ENCODE peak calls at places on chromosome 11, in seven cellular contexts. A, Q, D, O, K, L and V are unnamed samples.

GRCh38 chr11:78310500-78310909 is 107.1 kb downstream of the GAB2 start:
- DNase-seq in A (no peak), K (peak), Q (peak), O (no peak), D (no peak), L (peak), V (peak)

GRCh38 chr11:18367431-18367830 is 26.9 kb upstream of the LDHA start:
- DNase-seq in O (no peak), D (no peak), A (peak), Q (peak), K (no peak), L (no peak), V (no peak)

GRCh38 chr11:76599041-76600013 is 71.2 kb downstream of the LRRC32 start:
- DNase-seq in A (peak), K (no peak), L (no peak), D (no peak), Q (peak), O (no peak), V (no peak)

GRCh38 chr11:112590778-112591177 is 330.1 kb upstream of the PLET1 start:
- DNase-seq in L (no peak), K (no peak), O (no peak), D (no peak), A (no peak), Q (no peak), V (no peak)

GRCh38 chr11:36292311-36292722 is 3.1 kb upstream of the COMMD9 start:
- DNase-seq in O (no peak), L (no peak), Q (peak), D (peak), A (no peak), K (no peak), V (peak)

GRCh38 chr11:72764503-72764902 is 12.3 kb upstream of the ARAP1 start:
- DNase-seq in O (no peak), D (peak), Q (no peak), K (no peak), L (no peak), A (no peak), V (no peak)

GRCh38 chr11:67006029-67006884 is 16.7 kb upstream of the SYT12 start:
- DNase-seq in O (no peak), Q (no peak), K (no peak), L (no peak), A (no peak), D (peak), V (no peak)

GRCh38 chr11:127191689-127192088 is 191.1 kb upstream of the KIRREL3 start:
- DNase-seq in Q (no peak), O (no peak), A (no peak), L (no peak), D (no peak), K (no peak), V (no peak)

GRCh38 chr11:116736763-116737162 is 36.0 kb downstream of the BUD13 start:
- DNase-seq in Q (peak), O (no peak), K (no peak), L (no peak), D (no peak), A (no peak), V (no peak)

GRCh38 chr11:134554106-134554505 is 142.1 kb upstream of the B3GAT1 start:
- DNase-seq in L (no peak), K (no peak), Q (no peak), O (no peak), D (no peak), A (peak), V (no peak)

GRCh38 chr11:13669544-13670488 is 1.3 kb downstream of the FAR1 start:
- DNase-seq in O (no peak), A (no peak), Q (no peak), L (no peak), D (no peak), K (no peak), V (peak)

GRCh38 chr11:75087319-75088055 is 9.2 kb downstream of the OR2AT4 start:
- DNase-seq in A (no peak), L (no peak), D (no peak), O (no peak), Q (no peak), K (no peak), V (no peak)

GRCh38 chr11:12435264-12435663 is 57.9 kb downstream of the PARVA start:
- DNase-seq in K (no peak), A (no peak), D (no peak), L (no peak), Q (no peak), O (no peak), V (no peak)

GRCh38 chr11:86785576-86785975 is 14.8 kb upstream of the PRSS23 start:
- DNase-seq in O (no peak), K (no peak), D (no peak), A (no peak), L (no peak), Q (no peak), V (no peak)

GRCh38 chr11:125075900-125076317 is 12.8 kb downstream of the SLC37A2 start:
- DNase-seq in K (no peak), L (no peak), D (no peak), O (no peak), A (no peak), Q (no peak), V (no peak)

GRCh38 chr11:1650034-1650917 is 20.7 kb downstream of the KRTAP5-5 start:
- DNase-seq in A (no peak), L (no peak), O (no peak), D (no peak), K (peak), Q (no peak), V (no peak)

GRCh38 chr11:76151561-76152085 is 54.7 kb downstream of the WNT11 start:
- DNase-seq in K (no peak), A (no peak), Q (no peak), O (no peak), D (no peak), L (no peak), V (no peak)

GRCh38 chr11:122202951-122203456 is 87.0 kb upstream of the BLID start:
- DNase-seq in K (peak), A (peak), D (peak), O (peak), Q (peak), L (no peak), V (peak)

GRCh38 chr11:11937957-11938356 is 70.5 kb downstream of the DKK3 start:
- DNase-seq in K (no peak), O (no peak), Q (no peak), A (no peak), D (no peak), L (no peak), V (no peak)

GRCh38 chr11:843086-843704 is 543 bp downstream of the TSPAN4 start:
- DNase-seq in K (no peak), O (no peak), Q (no peak), L (no peak), D (no peak), A (no peak), V (no peak)

GRCh38 chr11:72238040-72238450 is 5.9 kb downstream of the PHOX2A start:
- DNase-seq in Q (peak), K (no peak), L (no peak), A (no peak), D (peak), O (peak), V (peak)

GRCh38 chr11:18768472-18768901 is 23.1 kb downstream of the PTPN5 start:
- DNase-seq in Q (no peak), D (no peak), O (no peak), L (no peak), K (peak), A (no peak), V (peak)

GRCh38 chr11:112128483-112129121 is 35.3 kb downstream of the IL18 start:
- DNase-seq in A (no peak), O (no peak), Q (peak), L (no peak), K (peak), D (no peak), V (no peak)

GRCh38 chr11:17887779-17888178 is 125.1 kb downstream of the SERGEF start:
- DNase-seq in L (no peak), O (no peak), K (no peak), D (peak), A (no peak), Q (no peak), V (no peak)

GRCh38 chr11:10518123-10518522 is 22.9 kb downstream of the RNF141 start:
- DNase-seq in A (no peak), L (no peak), O (no peak), K (no peak), Q (no peak), D (no peak), V (no peak)

GRCh38 chr11:74896311-74896710 is 52.6 kb downstream of the XRRA1 start:
- DNase-seq in D (no peak), A (no peak), K (no peak), O (no peak), L (no peak), Q (no peak), V (no peak)

GRCh38 chr11:42890773-42891172 is 421.0 kb upstream of the API5 start:
- DNase-seq in L (no peak), O (peak), K (peak), A (no peak), Q (no peak), D (no peak), V (no peak)

GRCh38 chr11:72754149-72754543 is 1.9 kb upstream of the ARAP1 start:
- DNase-seq in Q (no peak), O (no peak), D (no peak), A (no peak), L (no peak), K (no peak), V (no peak)

GRCh38 chr11:77418155-77418980 is 55.5 kb downstream of the PAK1 start:
- DNase-seq in K (no peak), O (no peak), A (no peak), L (no peak), Q (no peak), D (no peak), V (no peak)

GRCh38 chr11:118114266-118114665 is 27.5 kb upstream of the SMIM35 start:
- DNase-seq in K (no peak), L (no peak), O (no peak), A (no peak), D (no peak), Q (no peak), V (no peak)

GRCh38 chr11:90818196-90818735 is 595.4 kb upstream of the CHORDC1 start:
- DNase-seq in L (no peak), O (no peak), D (no peak), Q (no peak), K (no peak), A (no peak), V (no peak)

GRCh38 chr11:133503776-133504175 is 28.5 kb downstream of the OPCML start:
- DNase-seq in O (no peak), Q (no peak), D (no peak), L (no peak), A (no peak), K (no peak), V (no peak)

GRCh38 chr11:10303558-10304363 is 1.1 kb upstream of the ADM start:
- DNase-seq in D (peak), O (peak), L (no peak), Q (peak), A (no peak), K (peak), V (peak)

GRCh38 chr11:12087075-12087775 is 23.2 kb upstream of the MICAL2 start:
- DNase-seq in K (no peak), D (no peak), L (no peak), Q (peak), O (no peak), A (no peak), V (no peak)

GRCh38 chr11:118820412-118821357 is 29.7 kb upstream of the DDX6 start:
- DNase-seq in K (peak), A (no peak), Q (peak), D (peak), O (peak), L (peak), V (peak)

GRCh38 chr11:122723106-122723505 is 67.6 kb downstream of the UBASH3B start:
- DNase-seq in L (no peak), A (no peak), O (no peak), D (no peak), K (no peak), Q (no peak), V (no peak)

DNA sequence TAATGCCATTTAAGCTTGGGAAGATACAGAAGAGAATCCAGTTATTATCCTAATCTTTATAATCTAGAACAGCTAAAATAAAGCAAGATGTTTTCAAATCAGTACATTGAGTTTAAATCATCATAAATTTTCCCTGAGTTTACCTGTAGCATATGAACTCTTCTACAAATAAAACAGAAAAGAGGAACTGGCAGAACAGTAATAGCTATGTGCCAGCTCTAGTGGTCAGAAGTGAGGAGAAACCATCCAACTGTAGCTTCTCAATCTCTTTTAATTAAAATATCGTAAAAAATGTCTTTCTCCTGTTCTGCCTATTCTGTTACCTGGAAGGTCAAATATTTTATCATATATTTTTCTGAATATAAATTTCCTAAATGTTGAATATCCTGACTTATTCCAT is 266.9 kb downstream of the SOX6 start:
- DNase-seq in A (no peak), Q (no peak), O (no peak), L (no peak), D (no peak), K (no peak), V (no peak)
- TF ChIP-seq CTCF in A (no peak), Q (no peak), O (no peak), L (no peak), D (no peak), K (no peak), V (no peak)

DNA sequence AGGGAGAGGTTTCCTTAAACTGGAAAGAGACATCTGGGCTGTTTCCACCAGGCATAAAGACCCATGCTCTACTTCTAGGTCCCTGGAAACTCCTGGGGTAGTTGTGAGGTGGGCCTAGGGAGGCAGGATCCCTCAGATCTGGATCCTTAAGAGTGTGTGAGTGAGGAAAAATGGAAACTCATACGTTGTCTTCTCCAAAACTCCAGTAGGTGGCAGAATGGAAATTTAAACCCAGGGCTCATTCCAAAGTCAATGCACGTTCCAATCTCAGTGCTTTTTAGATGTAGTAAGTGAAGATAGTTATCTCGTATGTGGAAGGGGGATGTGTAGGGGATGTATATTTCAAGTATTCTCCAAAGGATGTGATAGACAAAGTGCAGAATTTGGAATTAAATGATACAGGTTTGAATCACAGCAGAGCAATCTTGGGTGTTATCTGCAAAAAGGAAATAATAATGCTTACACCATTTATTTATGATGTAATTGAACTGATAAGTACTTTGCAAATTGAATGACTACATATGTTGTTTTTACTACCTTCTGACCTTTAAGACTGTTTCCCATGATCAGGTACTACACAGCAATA is 13.1 kb upstream of the MMP1 start:
- DNase-seq in O (peak), A (no peak), Q (no peak), L (no peak), D (peak), K (no peak), V (no peak)
- TF ChIP-seq CTCF in O (peak), A (peak), Q (peak), L (no peak), D (peak), K (peak), V (peak)

DNA sequence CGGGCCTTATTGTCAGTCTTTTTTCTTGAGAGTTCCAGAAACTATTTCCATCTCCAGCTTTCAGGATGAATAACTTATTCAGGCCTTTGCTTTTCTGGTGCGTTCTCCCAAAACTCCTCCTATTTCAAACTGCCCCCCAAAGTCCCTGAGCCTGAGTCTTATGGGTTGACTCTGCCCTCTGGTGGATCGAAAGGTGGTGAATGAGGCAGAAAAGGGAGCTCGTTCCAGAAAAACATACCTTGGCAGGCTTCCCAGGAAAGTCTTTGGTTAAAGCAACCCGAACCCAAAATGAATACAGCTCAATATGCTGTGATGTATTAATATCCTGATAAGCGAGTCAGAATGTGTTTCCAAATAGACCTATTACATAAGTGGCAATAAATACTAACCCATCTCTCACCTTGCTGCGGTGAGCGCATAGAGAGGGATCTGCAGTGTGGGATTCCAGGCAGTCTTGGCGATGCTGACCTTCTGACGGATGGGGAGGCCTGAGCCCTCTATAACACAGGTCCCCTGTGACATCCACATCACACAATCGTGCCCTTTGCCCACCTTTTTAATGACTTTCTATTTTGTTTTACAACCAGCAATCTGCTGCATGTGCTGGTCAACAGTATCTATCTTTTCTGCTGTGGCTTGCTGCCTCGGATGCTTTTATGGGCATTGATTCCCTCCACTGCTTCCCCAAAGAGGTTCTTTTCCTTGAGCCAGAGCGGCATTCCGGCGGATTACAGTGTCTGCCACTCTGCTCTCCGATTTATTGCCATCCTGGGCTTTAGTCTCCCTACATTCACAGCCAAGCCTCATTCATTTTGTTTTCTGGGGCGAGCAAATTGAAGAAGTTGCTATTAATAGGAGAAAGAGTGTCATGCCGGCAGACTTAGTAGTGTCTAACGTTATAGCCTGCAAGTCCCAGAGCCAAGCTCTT is 756.8 kb downstream of the NTM start:
- DNase-seq in D (peak), L (no peak), K (no peak), A (no peak), Q (peak), O (peak), V (peak)
- TF ChIP-seq CTCF in D (peak), L (peak), K (peak), A (peak), Q (peak), O (peak), V (peak)

DNA sequence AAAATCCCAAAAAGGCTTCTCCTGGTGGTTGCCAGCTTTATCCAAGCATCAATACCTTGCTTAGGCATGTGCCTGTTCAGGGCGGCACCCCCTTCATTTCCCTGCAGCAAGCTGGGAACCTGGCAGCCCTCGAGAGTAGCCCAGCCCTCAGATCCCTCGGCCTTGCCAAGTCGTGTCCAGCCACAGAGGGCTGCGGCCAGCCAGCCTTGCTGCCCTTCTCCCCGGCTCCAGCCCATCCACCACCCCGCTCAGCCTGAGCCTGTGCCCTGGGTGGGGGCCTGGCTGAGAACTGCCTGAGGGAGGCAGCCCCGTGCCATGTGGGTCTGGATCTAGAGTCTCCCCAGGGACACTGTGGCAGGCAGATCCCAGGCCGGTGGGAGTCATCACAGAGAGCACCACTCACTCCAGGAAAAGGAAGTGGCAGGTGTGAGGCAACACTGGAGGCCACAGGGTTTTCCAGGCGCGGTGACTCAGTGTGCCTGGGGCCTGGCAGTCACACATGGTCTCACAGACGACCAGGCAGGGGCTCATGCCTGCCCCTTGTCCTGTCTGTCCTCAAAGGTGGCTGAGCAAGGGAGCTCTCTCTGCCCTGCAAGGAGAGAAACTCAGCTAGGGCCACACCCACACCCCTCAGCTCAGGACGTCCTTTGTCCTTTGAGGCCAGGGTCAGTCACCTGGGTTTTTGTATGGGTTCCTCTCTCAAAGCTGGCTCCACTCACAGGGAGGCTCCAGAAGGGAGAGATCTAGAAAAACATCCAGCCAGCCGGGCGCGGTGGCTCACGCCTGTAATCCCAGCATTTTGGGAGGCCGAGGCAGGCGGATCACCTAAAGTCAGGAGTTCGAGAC is 12.2 kb upstream of the CDC42BPG start:
- DNase-seq in L (peak), D (no peak), A (no peak), O (no peak), K (peak), Q (peak), V (no peak)
- TF ChIP-seq CTCF in L (no peak), D (no peak), A (no peak), O (no peak), K (no peak), Q (peak), V (no peak)

DNA sequence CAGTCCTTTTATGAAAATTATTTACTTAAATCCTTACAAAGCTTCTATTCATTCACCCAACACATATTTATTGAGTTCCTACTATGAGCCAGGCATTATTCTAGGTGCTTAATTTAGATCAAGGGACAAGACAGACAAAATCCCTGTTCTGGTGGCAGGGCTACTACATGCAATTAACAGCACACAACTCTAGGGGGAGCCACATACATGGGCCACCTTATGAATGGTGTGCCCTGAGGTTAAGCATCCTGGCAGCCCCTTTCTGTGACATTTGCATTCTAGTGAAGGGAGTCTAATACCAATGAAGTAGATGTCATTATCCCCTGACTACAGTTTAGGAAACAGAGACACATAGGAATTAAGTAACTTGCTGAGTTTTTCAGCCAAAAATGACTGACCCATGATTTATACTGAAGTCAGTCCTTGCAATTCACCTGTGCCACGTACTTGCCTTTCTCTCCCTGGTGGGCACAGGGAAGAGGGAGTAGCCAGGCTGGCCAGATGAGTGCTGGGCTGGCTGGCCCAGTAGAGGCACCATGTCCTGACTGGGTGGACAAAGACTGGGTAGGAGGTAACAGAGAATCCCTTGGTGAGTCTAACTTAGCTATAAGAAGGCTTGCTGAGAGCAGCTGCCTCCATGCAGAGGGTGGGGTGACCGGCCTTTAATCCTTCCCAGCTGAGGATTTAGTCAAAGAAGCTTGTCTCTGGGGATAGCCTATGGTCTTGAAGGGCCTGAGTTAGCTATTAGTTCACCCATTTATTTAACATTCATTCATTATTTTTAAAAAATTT is 52.0 kb upstream of the ELF5 start:
- DNase-seq in K (no peak), Q (no peak), L (no peak), D (peak), A (peak), O (no peak), V (peak)
- TF ChIP-seq CTCF in K (no peak), Q (peak), L (no peak), D (peak), A (peak), O (peak), V (peak)